ENCODE peak calls at places on chromosomes 6 and 20, in six cellular contexts. C is RWPE1, T is dorsolateral prefrontal cortex, E is thoracic aorta, G is SJSA1, J is adrenal gland. V is an unnamed sample.

GRCh38 chr20:20233041-20233514 is 134.8 kb upstream of the INSM1 start:
- DNase-seq in C (no peak), T (no peak), E (no peak), G (no peak), J (no peak), V (no peak)

GRCh38 chr6:10434235-10434634 is 19.4 kb upstream of the TFAP2A start:
- DNase-seq in C (peak), T (no peak), E (no peak), G (peak), J (no peak), V (no peak)

GRCh38 chr6:16872543-16873230 is 111.4 kb upstream of the ATXN1 start:
- DNase-seq in C (no peak), T (no peak), E (no peak), G (no peak), J (no peak), V (no peak)

GRCh38 chr6:151481752-151482151 is 12.1 kb upstream of the CCDC170 start:
- DNase-seq in C (no peak), T (no peak), E (no peak), G (no peak), J (no peak), V (no peak)

GRCh38 chr6:1700283-1700967 is 90.7 kb downstream of the FOXC1 start:
- DNase-seq in C (no peak), T (no peak), E (no peak), G (no peak), J (no peak), V (no peak)

GRCh38 chr6:151452750-151453427 is 963 bp upstream of the RMND1 start:
- DNase-seq in C (peak), T (no peak), E (no peak), G (peak), J (peak), V (peak)

GRCh38 chr6:158818580-158819212 is 472 bp downstream of the EZR start:
- DNase-seq in C (peak), T (no peak), E (no peak), G (peak), J (peak), V (peak)

GRCh38 chr20:56762829-56763228 is 133.7 kb downstream of the TFAP2C start:
- DNase-seq in C (no peak), T (no peak), E (no peak), G (no peak), J (no peak), V (no peak)

GRCh38 chr6:107271208-107271790 is 156.0 kb upstream of the BEND3 start:
- DNase-seq in C (no peak), T (no peak), E (no peak), G (no peak), J (no peak), V (no peak)

GRCh38 chr6:133353061-133353460 is 111.9 kb downstream of the EYA4 start:
- DNase-seq in C (no peak), T (no peak), E (no peak), G (no peak), J (no peak), V (no peak)

GRCh38 chr6:157645201-157645795 is 177.7 kb upstream of the SNX9 start:
- DNase-seq in C (no peak), T (no peak), E (no peak), G (no peak), J (no peak), V (no peak)

GRCh38 chr20:9087531-9088217 is 18.8 kb downstream of the PLCB4 start:
- DNase-seq in C (no peak), T (no peak), E (no peak), G (no peak), J (no peak), V (no peak)

GRCh38 chr20:9092101-9092500 is 23.2 kb downstream of the PLCB4 start:
- DNase-seq in C (no peak), T (no peak), E (no peak), G (peak), J (no peak), V (no peak)

GRCh38 chr20:47929368-47930115 is 144.3 kb upstream of the SULF2 start:
- DNase-seq in C (peak), T (no peak), E (no peak), G (no peak), J (peak), V (no peak)

GRCh38 chr6:104527761-104528415 is 331.8 kb downstream of the HACE1 start:
- DNase-seq in C (no peak), T (no peak), E (peak), G (peak), J (peak), V (no peak)

GRCh38 chr20:62235777-62236157 is 2.6 kb upstream of the OSBPL2 start:
- DNase-seq in C (no peak), T (no peak), E (no peak), G (no peak), J (no peak), V (no peak)

GRCh38 chr20:62234346-62234745 is 4.0 kb upstream of the OSBPL2 start:
- DNase-seq in C (no peak), T (no peak), E (no peak), G (no peak), J (no peak), V (peak)

GRCh38 chr20:62236200-62236599 is 2.1 kb upstream of the OSBPL2 start:
- DNase-seq in C (no peak), T (no peak), E (no peak), G (no peak), J (no peak), V (no peak)

GRCh38 chr20:62236674-62236996 is 1.7 kb upstream of the OSBPL2 start:
- DNase-seq in C (no peak), T (no peak), E (no peak), G (no peak), J (no peak), V (no peak)

DNA sequence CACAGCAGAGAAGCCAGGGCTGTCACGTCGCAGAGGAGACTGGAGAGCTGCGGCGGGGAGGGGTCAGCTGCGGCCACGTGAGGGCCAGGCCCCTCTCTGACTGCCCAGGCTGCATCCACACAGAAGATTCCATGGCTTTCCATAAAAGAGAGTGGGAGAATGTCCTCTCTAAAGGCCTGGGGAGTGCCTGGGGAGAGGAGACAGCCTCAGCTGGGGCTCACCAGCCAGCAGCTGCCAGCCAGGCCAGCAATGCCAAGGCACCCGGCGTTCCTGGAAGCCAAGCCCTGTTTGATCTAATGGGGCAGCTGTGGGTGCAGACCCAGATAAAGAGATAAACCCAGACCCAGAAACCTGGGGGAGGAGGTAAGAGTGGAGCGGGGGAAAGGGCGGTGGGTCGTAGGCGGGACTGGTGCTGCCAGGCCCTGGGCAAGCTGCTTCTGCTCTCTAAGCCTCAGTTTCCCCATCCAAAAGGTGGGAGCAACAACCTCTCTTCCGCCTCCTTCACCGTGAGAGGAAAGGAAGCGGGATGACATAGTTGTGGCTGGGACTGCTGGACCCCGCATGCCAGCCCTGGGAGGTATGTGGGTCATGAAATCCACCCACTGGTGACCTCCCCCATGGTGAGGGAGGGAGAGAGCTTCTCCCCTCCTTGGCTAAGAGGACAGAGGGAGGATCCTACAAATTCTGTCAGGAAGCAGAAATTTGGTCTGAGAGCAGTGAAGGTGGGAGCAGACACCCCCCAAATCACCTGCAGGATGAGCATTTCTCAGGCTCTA is 3.1 kb upstream of the OSBPL2 start:
- DNase-seq in C (no peak), T (no peak), E (no peak), G (no peak), J (no peak), V (no peak)
- H3K27ac ChIP-seq in C (peak), T (peak), E (no peak), G (no peak), J (no peak), V (no peak)

GRCh38 chr20:25064561-25064960 is 6.6 kb upstream of the ACSS1 start:
- DNase-seq in C (no peak), T (no peak), E (no peak), G (no peak), J (peak), V (no peak)
- H3K27ac ChIP-seq in C (no peak), T (no peak), E (no peak), G (no peak), J (no peak), V (no peak)

GRCh38 chr20:45909817-45910669 is 1.9 kb downstream of the PLTP start:
- DNase-seq in C (no peak), T (no peak), E (no peak), G (no peak), J (no peak), V (no peak)
- H3K27ac ChIP-seq in C (peak), T (peak), E (no peak), G (no peak), J (peak), V (no peak)

GRCh38 chr20:25225642-25226432 is 22.0 kb upstream of the PYGB start:
- DNase-seq in C (no peak), T (no peak), E (no peak), G (no peak), J (no peak), V (no peak)

GRCh38 chr20:25224941-25225340 is 22.9 kb upstream of the PYGB start:
- DNase-seq in C (no peak), T (no peak), E (no peak), G (no peak), J (no peak), V (no peak)

GRCh38 chr20:25227317-25227831 is 20.5 kb upstream of the PYGB start:
- DNase-seq in C (peak), T (no peak), E (no peak), G (peak), J (peak), V (no peak)

GRCh38 chr20:25223765-25224720 is 23.8 kb upstream of the PYGB start:
- DNase-seq in C (no peak), T (no peak), E (no peak), G (no peak), J (no peak), V (no peak)

DNA sequence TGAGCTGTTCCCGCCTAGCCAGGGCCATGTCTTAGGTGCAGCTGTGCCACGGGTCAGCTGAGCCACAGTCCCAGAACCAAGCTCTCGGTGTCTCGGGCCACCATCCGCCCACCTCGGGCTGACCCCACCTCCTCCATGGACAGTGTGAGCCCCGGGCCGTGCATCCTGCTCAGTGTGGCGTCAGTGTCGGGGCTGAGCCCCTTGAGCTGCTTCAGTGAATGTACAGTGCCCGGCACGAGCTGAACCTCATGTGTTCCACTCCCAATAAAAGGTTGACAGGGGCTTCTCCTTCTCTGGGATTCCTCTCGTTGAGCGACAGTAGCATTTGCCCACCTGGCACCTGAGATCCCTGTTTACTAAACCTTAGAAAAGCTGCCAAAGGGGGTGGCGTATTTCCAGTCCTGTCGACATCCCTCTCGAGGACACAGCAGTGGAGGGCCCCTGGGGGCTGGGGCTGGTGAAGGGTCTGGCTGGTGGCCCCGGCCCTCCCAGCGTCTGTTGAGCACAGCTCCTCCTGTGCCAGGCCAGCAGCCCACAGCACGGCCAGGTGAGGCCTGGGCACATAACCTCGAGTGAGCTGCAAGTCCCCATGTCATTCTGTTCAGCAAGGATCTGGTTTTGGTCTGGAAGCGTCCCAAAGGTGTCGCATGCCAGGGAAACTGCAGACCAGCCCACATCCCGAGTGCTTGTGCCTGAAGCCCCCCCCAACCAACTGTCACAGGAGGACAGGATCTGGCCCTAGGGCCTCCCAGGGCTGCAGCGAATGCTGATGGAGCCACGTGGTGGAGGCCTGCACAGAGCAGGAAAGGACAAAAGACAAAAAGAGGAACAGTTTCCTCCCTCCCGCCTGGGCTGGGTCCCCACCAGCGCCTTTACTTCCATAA is 21.2 kb upstream of the PYGB start:
- DNase-seq in C (no peak), T (no peak), E (no peak), G (no peak), J (peak), V (no peak)
- H3K27ac ChIP-seq in C (peak), T (peak), E (peak), G (peak), J (peak), V (no peak)

DNA sequence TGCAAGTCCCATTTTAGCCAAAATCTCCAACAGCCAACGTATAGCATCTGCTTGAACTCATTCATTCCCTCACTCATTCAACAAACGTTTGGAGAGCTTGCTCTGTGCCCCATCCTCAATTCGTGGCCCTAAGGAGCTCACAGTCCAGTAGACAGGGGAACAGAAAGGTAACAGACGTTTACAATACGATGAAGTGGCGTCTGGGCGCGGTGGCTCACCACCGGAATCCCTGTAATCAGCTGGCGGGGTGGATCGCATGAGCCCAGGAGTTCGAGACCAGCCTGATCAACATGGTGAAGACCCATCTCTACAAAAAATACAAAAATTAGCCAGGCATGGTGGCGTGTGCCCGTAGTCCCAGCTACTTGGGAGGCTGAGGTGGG is 790 bp upstream of the E2F1 start:
- DNase-seq in C (no peak), T (no peak), E (no peak), G (no peak), J (no peak), V (no peak)
- H3K27ac ChIP-seq in C (peak), T (peak), E (peak), G (peak), J (peak), V (peak)